ENCODE peak calls at places on chromosomes 11 and 22, in nine cellular contexts. One of them, this sample, is unnamed.

GRCh38 chr11:6225024-6225423 is 9.4 kb downstream of the FHIP1B start:
- DNase-seq in tibial nerve: no peak
- DNase-seq in body of pancreas: no peak
- DNase-seq in right lobe of liver: no peak
- DNase-seq in HCT116: no peak
- DNase-seq in heart left ventricle: no peak
- DNase-seq in breast epithelium: no peak
- DNase-seq in adrenal gland: no peak
- DNase-seq in left ventricle myocardium inferior: no peak
- DNase-seq in this sample: no peak

GRCh38 chr11:122115520-122116343 is at the start of gene BLID:
- DNase-seq in tibial nerve: peak; percentile 64
- DNase-seq in body of pancreas: peak; percentile 28
- DNase-seq in right lobe of liver: no peak
- DNase-seq in HCT116: no peak
- DNase-seq in heart left ventricle: no peak
- DNase-seq in breast epithelium: peak; percentile 72
- DNase-seq in adrenal gland: peak; percentile 42
- DNase-seq in left ventricle myocardium inferior: peak; percentile 30
- DNase-seq in this sample: no peak

GRCh38 chr11:111526501-111526900 is 11.9 kb downstream of the HOATZ start:
- DNase-seq in tibial nerve: no peak
- DNase-seq in body of pancreas: no peak
- DNase-seq in right lobe of liver: no peak
- DNase-seq in HCT116: no peak
- DNase-seq in heart left ventricle: no peak
- DNase-seq in breast epithelium: no peak
- DNase-seq in adrenal gland: no peak
- DNase-seq in left ventricle myocardium inferior: no peak
- DNase-seq in this sample: no peak

GRCh38 chr11:66341502-66342126 is 3.3 kb downstream of the BRMS1 start:
- DNase-seq in tibial nerve: no peak
- DNase-seq in body of pancreas: no peak
- DNase-seq in right lobe of liver: no peak
- DNase-seq in HCT116: no peak
- DNase-seq in heart left ventricle: peak; percentile 18
- DNase-seq in breast epithelium: no peak
- DNase-seq in adrenal gland: peak; percentile 12
- DNase-seq in left ventricle myocardium inferior: no peak
- DNase-seq in this sample: no peak

GRCh38 chr11:112723676-112724075 is 237.5 kb upstream of the NCAM1 start:
- DNase-seq in tibial nerve: no peak
- DNase-seq in body of pancreas: no peak
- DNase-seq in right lobe of liver: no peak
- DNase-seq in HCT116: no peak
- DNase-seq in heart left ventricle: no peak
- DNase-seq in breast epithelium: no peak
- DNase-seq in adrenal gland: no peak
- DNase-seq in left ventricle myocardium inferior: no peak
- DNase-seq in this sample: no peak

GRCh38 chr22:50209893-50210292 is 9.1 kb downstream of the SELENOO start:
- DNase-seq in tibial nerve: peak; percentile 66
- DNase-seq in body of pancreas: peak; percentile 77
- DNase-seq in right lobe of liver: peak; percentile 46
- DNase-seq in HCT116: no peak
- DNase-seq in heart left ventricle: peak; percentile 78
- DNase-seq in breast epithelium: no peak
- DNase-seq in adrenal gland: peak; percentile 80
- DNase-seq in left ventricle myocardium inferior: peak; percentile 59
- DNase-seq in this sample: no peak

GRCh38 chr11:85848556-85848955 is 6.6 kb upstream of the CCDC83 start:
- DNase-seq in tibial nerve: no peak
- DNase-seq in body of pancreas: no peak
- DNase-seq in right lobe of liver: no peak
- DNase-seq in HCT116: no peak
- DNase-seq in heart left ventricle: no peak
- DNase-seq in breast epithelium: no peak
- DNase-seq in adrenal gland: no peak
- DNase-seq in left ventricle myocardium inferior: no peak
- DNase-seq in this sample: no peak

GRCh38 chr11:13335319-13335718 is 57.7 kb downstream of the BMAL1 start:
- DNase-seq in tibial nerve: peak; percentile 82
- DNase-seq in body of pancreas: peak; percentile 62
- DNase-seq in right lobe of liver: peak; percentile 49
- DNase-seq in HCT116: no peak
- DNase-seq in heart left ventricle: peak; percentile 63
- DNase-seq in breast epithelium: peak; percentile 52
- DNase-seq in adrenal gland: peak; percentile 78
- DNase-seq in left ventricle myocardium inferior: peak; percentile 42
- DNase-seq in this sample: no peak

GRCh38 chr22:29331213-29331612 is 15.7 kb upstream of the RASL10A start:
- DNase-seq in tibial nerve: no peak
- DNase-seq in body of pancreas: no peak
- DNase-seq in right lobe of liver: no peak
- DNase-seq in HCT116: no peak
- DNase-seq in heart left ventricle: no peak
- DNase-seq in breast epithelium: no peak
- DNase-seq in adrenal gland: peak; percentile 59
- DNase-seq in left ventricle myocardium inferior: no peak
- DNase-seq in this sample: no peak

GRCh38 chr22:29555065-29555644 is 1.6 kb upstream of the THOC5 start:
- DNase-seq in tibial nerve: peak; percentile 50
- DNase-seq in body of pancreas: no peak
- DNase-seq in right lobe of liver: peak; percentile 63
- DNase-seq in HCT116: no peak
- DNase-seq in heart left ventricle: no peak
- DNase-seq in breast epithelium: peak; percentile 47
- DNase-seq in adrenal gland: peak; percentile 62
- DNase-seq in left ventricle myocardium inferior: no peak
- DNase-seq in this sample: no peak

GRCh38 chr22:47175761-47176359 is 413.4 kb downstream of the TBC1D22A start:
- DNase-seq in tibial nerve: no peak
- DNase-seq in body of pancreas: peak; percentile 9
- DNase-seq in right lobe of liver: peak; percentile 18
- DNase-seq in HCT116: no peak
- DNase-seq in heart left ventricle: peak; percentile 10
- DNase-seq in breast epithelium: no peak
- DNase-seq in adrenal gland: no peak
- DNase-seq in left ventricle myocardium inferior: no peak
- DNase-seq in this sample: peak; percentile 51

GRCh38 chr11:1879941-1880720 is 11.6 kb downstream of the PRR33 start:
- DNase-seq in tibial nerve: peak; percentile 64
- DNase-seq in body of pancreas: peak; percentile 31
- DNase-seq in right lobe of liver: no peak
- DNase-seq in HCT116: no peak
- DNase-seq in heart left ventricle: peak; percentile 89
- DNase-seq in breast epithelium: no peak
- DNase-seq in adrenal gland: peak; percentile 69
- DNase-seq in left ventricle myocardium inferior: peak; percentile 84
- DNase-seq in this sample: peak; percentile 59
- TF ChIP-seq CTCF in tibial nerve: no peak
- TF ChIP-seq CTCF in body of pancreas: no peak
- TF ChIP-seq CTCF in right lobe of liver: no peak
- TF ChIP-seq CTCF in HCT116: no peak
- TF ChIP-seq CTCF in heart left ventricle: no peak
- TF ChIP-seq CTCF in breast epithelium: no peak
- TF ChIP-seq CTCF in adrenal gland: no peak
- TF ChIP-seq CTCF in left ventricle myocardium inferior: no peak
- TF ChIP-seq CTCF in this sample: no peak

GRCh38 chr11:59551651-59552521 is 40.5 kb downstream of the OR4D9 start:
- DNase-seq in tibial nerve: peak; percentile 57
- DNase-seq in body of pancreas: peak; percentile 43
- DNase-seq in right lobe of liver: no peak
- DNase-seq in HCT116: peak; percentile 55
- DNase-seq in heart left ventricle: no peak
- DNase-seq in breast epithelium: no peak
- DNase-seq in adrenal gland: peak; percentile 73
- DNase-seq in left ventricle myocardium inferior: no peak
- DNase-seq in this sample: no peak

GRCh38 chr11:59552844-59553243 is 41.5 kb downstream of the OR4D9 start:
- DNase-seq in tibial nerve: no peak
- DNase-seq in body of pancreas: no peak
- DNase-seq in right lobe of liver: no peak
- DNase-seq in HCT116: no peak
- DNase-seq in heart left ventricle: no peak
- DNase-seq in breast epithelium: no peak
- DNase-seq in adrenal gland: no peak
- DNase-seq in left ventricle myocardium inferior: no peak
- DNase-seq in this sample: no peak

GRCh38 chr11:59550368-59550841 is 39.1 kb downstream of the OR4D9 start:
- DNase-seq in tibial nerve: peak; percentile 92
- DNase-seq in body of pancreas: peak; percentile 87
- DNase-seq in right lobe of liver: peak; percentile 84
- DNase-seq in HCT116: peak; percentile 96
- DNase-seq in heart left ventricle: peak; percentile 71
- DNase-seq in breast epithelium: peak; percentile 86
- DNase-seq in adrenal gland: peak; percentile 89
- DNase-seq in left ventricle myocardium inferior: peak; percentile 68
- DNase-seq in this sample: peak; percentile 90

GRCh38 chr11:59553323-59553722 is 42.0 kb downstream of the OR4D9 start:
- DNase-seq in tibial nerve: no peak
- DNase-seq in body of pancreas: no peak
- DNase-seq in right lobe of liver: no peak
- DNase-seq in HCT116: no peak
- DNase-seq in heart left ventricle: no peak
- DNase-seq in breast epithelium: no peak
- DNase-seq in adrenal gland: no peak
- DNase-seq in left ventricle myocardium inferior: no peak
- DNase-seq in this sample: no peak

GRCh38 chr11:59550842-59551650 is 39.7 kb downstream of the OR4D9 start:
- DNase-seq in tibial nerve: peak; percentile 90
- DNase-seq in body of pancreas: peak; percentile 82
- DNase-seq in right lobe of liver: peak; percentile 64
- DNase-seq in HCT116: peak; percentile 91
- DNase-seq in heart left ventricle: peak; percentile 76
- DNase-seq in breast epithelium: peak; percentile 78
- DNase-seq in adrenal gland: peak; percentile 85
- DNase-seq in left ventricle myocardium inferior: peak; percentile 64
- DNase-seq in this sample: peak; percentile 72
- H3K27me3 ChIP-seq in tibial nerve: no peaks in the 10 kb centered on the region
- H3K27me3 ChIP-seq in body of pancreas: no peaks in the 10 kb centered on the region
- H3K27me3 ChIP-seq in right lobe of liver: no peaks in the 10 kb centered on the region
- H3K27me3 ChIP-seq in HCT116: no peaks in the 10 kb centered on the region
- H3K27me3 ChIP-seq in heart left ventricle: no peaks in the 10 kb centered on the region
- H3K27me3 ChIP-seq in breast epithelium: no peaks in the 10 kb centered on the region
- H3K27me3 ChIP-seq in adrenal gland: no peaks in the 10 kb centered on the region
- H3K27me3 ChIP-seq in left ventricle myocardium inferior: no peaks in the 10 kb centered on the region
- H3K27me3 ChIP-seq in this sample: no peaks in the 10 kb centered on the region

GRCh38 chr11:35610636-35611035 is 7.6 kb upstream of the FJX1 start:
- DNase-seq in tibial nerve: no peak
- DNase-seq in body of pancreas: no peak
- DNase-seq in right lobe of liver: no peak
- DNase-seq in HCT116: no peak
- DNase-seq in heart left ventricle: no peak
- DNase-seq in breast epithelium: no peak
- DNase-seq in adrenal gland: no peak
- DNase-seq in left ventricle myocardium inferior: no peak
- DNase-seq in this sample: no peak

GRCh38 chr11:35614949-35615569 is 3.2 kb upstream of the FJX1 start:
- DNase-seq in tibial nerve: no peak
- DNase-seq in body of pancreas: no peak
- DNase-seq in right lobe of liver: no peak
- DNase-seq in HCT116: no peak
- DNase-seq in heart left ventricle: no peak
- DNase-seq in breast epithelium: no peak
- DNase-seq in adrenal gland: no peak
- DNase-seq in left ventricle myocardium inferior: no peak
- DNase-seq in this sample: no peak

GRCh38 chr11:35605691-35606090 is 12.6 kb upstream of the FJX1 start:
- DNase-seq in tibial nerve: peak; percentile 31
- DNase-seq in body of pancreas: no peak
- DNase-seq in right lobe of liver: no peak
- DNase-seq in HCT116: no peak
- DNase-seq in heart left ventricle: peak; percentile 55
- DNase-seq in breast epithelium: peak; percentile 65
- DNase-seq in adrenal gland: peak; percentile 43
- DNase-seq in left ventricle myocardium inferior: peak; percentile 45
- DNase-seq in this sample: no peak

GRCh38 chr11:35608502-35608901 is 9.8 kb upstream of the FJX1 start:
- DNase-seq in tibial nerve: no peak
- DNase-seq in body of pancreas: no peak
- DNase-seq in right lobe of liver: no peak
- DNase-seq in HCT116: no peak
- DNase-seq in heart left ventricle: no peak
- DNase-seq in breast epithelium: no peak
- DNase-seq in adrenal gland: no peak
- DNase-seq in left ventricle myocardium inferior: no peak
- DNase-seq in this sample: no peak

GRCh38 chr11:35609656-35610055 is 8.6 kb upstream of the FJX1 start:
- DNase-seq in tibial nerve: no peak
- DNase-seq in body of pancreas: no peak
- DNase-seq in right lobe of liver: no peak
- DNase-seq in HCT116: no peak
- DNase-seq in heart left ventricle: no peak
- DNase-seq in breast epithelium: no peak
- DNase-seq in adrenal gland: no peak
- DNase-seq in left ventricle myocardium inferior: no peak
- DNase-seq in this sample: no peak
- H3K4me3 ChIP-seq in tibial nerve: no peak overlapping the region
- H3K4me3 ChIP-seq in body of pancreas: no peak overlapping the region
- H3K4me3 ChIP-seq in right lobe of liver: no peak overlapping the region
- H3K4me3 ChIP-seq in HCT116: no peak overlapping the region
- H3K4me3 ChIP-seq in heart left ventricle: no peak overlapping the region
- H3K4me3 ChIP-seq in breast epithelium: no peak overlapping the region
- H3K4me3 ChIP-seq in adrenal gland: no peak overlapping the region
- H3K4me3 ChIP-seq in left ventricle myocardium inferior: no peak overlapping the region
- H3K4me3 ChIP-seq in this sample: no peak overlapping the region

GRCh38 chr11:12287009-12287373 is 90.4 kb upstream of the PARVA start:
- DNase-seq in tibial nerve: peak; percentile 48
- DNase-seq in body of pancreas: no peak
- DNase-seq in right lobe of liver: no peak
- DNase-seq in HCT116: peak; percentile 47
- DNase-seq in heart left ventricle: no peak
- DNase-seq in breast epithelium: no peak
- DNase-seq in adrenal gland: peak; percentile 57
- DNase-seq in left ventricle myocardium inferior: no peak
- DNase-seq in this sample: no peak

GRCh38 chr11:12286606-12287005 is 90.8 kb upstream of the PARVA start:
- DNase-seq in tibial nerve: peak; percentile 4
- DNase-seq in body of pancreas: no peak
- DNase-seq in right lobe of liver: no peak
- DNase-seq in HCT116: no peak
- DNase-seq in heart left ventricle: no peak
- DNase-seq in breast epithelium: no peak
- DNase-seq in adrenal gland: no peak
- DNase-seq in left ventricle myocardium inferior: no peak
- DNase-seq in this sample: no peak

GRCh38 chr11:12288212-12288933 is 89.0 kb upstream of the PARVA start:
- DNase-seq in tibial nerve: peak; percentile 80
- DNase-seq in body of pancreas: peak; percentile 77
- DNase-seq in right lobe of liver: peak; percentile 75
- DNase-seq in HCT116: peak; percentile 71
- DNase-seq in heart left ventricle: peak; percentile 84
- DNase-seq in breast epithelium: peak; percentile 58
- DNase-seq in adrenal gland: peak; percentile 72
- DNase-seq in left ventricle myocardium inferior: peak; percentile 75
- DNase-seq in this sample: no peak

GRCh38 chr11:12288934-12289666 is 88.3 kb upstream of the PARVA start:
- DNase-seq in tibial nerve: no peak
- DNase-seq in body of pancreas: no peak
- DNase-seq in right lobe of liver: no peak
- DNase-seq in HCT116: no peak
- DNase-seq in heart left ventricle: peak; percentile 14
- DNase-seq in breast epithelium: no peak
- DNase-seq in adrenal gland: no peak
- DNase-seq in left ventricle myocardium inferior: no peak
- DNase-seq in this sample: no peak

GRCh38 chr11:12287374-12288211 is 89.8 kb upstream of the PARVA start:
- DNase-seq in tibial nerve: peak; percentile 60
- DNase-seq in body of pancreas: peak; percentile 41
- DNase-seq in right lobe of liver: no peak
- DNase-seq in HCT116: peak; percentile 78
- DNase-seq in heart left ventricle: peak; percentile 63
- DNase-seq in breast epithelium: no peak
- DNase-seq in adrenal gland: peak; percentile 88
- DNase-seq in left ventricle myocardium inferior: no peak
- DNase-seq in this sample: peak; percentile 93
- TF ChIP-seq CTCF in tibial nerve: no peak
- TF ChIP-seq CTCF in body of pancreas: no peak
- TF ChIP-seq CTCF in right lobe of liver: no peak
- TF ChIP-seq CTCF in HCT116: peak; percentile 53
- TF ChIP-seq CTCF in heart left ventricle: no peak
- TF ChIP-seq CTCF in breast epithelium: no peak
- TF ChIP-seq CTCF in adrenal gland: peak; percentile 35
- TF ChIP-seq CTCF in left ventricle myocardium inferior: no peak
- TF ChIP-seq CTCF in this sample: peak; percentile 57

This sample was measured in RWPE2.